ENCODE peak calls at places on chromosome 17, in ten cellular contexts. R is heart right ventricle, B is MCF 10A, Z is RWPE1, E is brain microvascular endothelial cell, Q is cardiac muscle cell, S is AG04450, I is colonic mucosa, V is choroid plexus epithelial cell, N is lower leg skin. G is an unnamed sample.

GRCh38 chr17:2683912-2684311 is 27.7 kb downstream of the CLUH start:
- DNase-seq in I (peak), Q (no peak), S (peak), V (peak), R (no peak), E (no peak), Z (no peak), N (no peak), B (no peak), G (no peak)

GRCh38 chr17:67381925-67382257 is 4.8 kb downstream of the PITPNC1 start:
- DNase-seq in Z (no peak), R (no peak), V (no peak), Q (no peak), S (no peak), N (no peak), E (no peak), B (no peak), I (no peak), G (no peak)

GRCh38 chr17:19388791-19389190 is 1.8 kb upstream of the MFAP4 start:
- DNase-seq in S (no peak), E (no peak), I (no peak), R (no peak), Z (no peak), V (no peak), B (no peak), N (no peak), Q (no peak), G (no peak)

GRCh38 chr17:67335245-67335835 is 31.0 kb downstream of the PSMD12 start:
- DNase-seq in Z (no peak), S (no peak), V (no peak), R (no peak), E (no peak), I (no peak), Q (no peak), B (no peak), N (no peak), G (no peak)

GRCh38 chr17:19502517-19502916 is 31.1 kb upstream of the SLC47A1 start:
- DNase-seq in V (no peak), Z (no peak), E (no peak), N (no peak), I (no peak), R (no peak), S (no peak), B (no peak), Q (no peak), G (no peak)

GRCh38 chr17:8151641-8152111 is 528 bp downstream of the PER1 start:
- DNase-seq in Z (no peak), E (no peak), B (no peak), R (peak), I (peak), V (peak), Q (peak), S (no peak), N (peak), G (no peak)

GRCh38 chr17:73984981-73985380 is 218.5 kb upstream of the RPL38 start:
- DNase-seq in Q (no peak), V (no peak), I (no peak), E (no peak), Z (no peak), S (no peak), B (no peak), N (no peak), R (no peak), G (no peak)

GRCh38 chr17:76051571-76051970 is 20.7 kb downstream of the SRP68 start:
- DNase-seq in E (no peak), Q (no peak), B (no peak), S (no peak), R (no peak), N (no peak), V (no peak), Z (no peak), I (peak), G (no peak)

GRCh38 chr17:58224315-58224714 is 5.3 kb upstream of the MKS1 start:
- DNase-seq in Z (peak), N (no peak), E (peak), V (peak), B (peak), R (no peak), I (no peak), S (no peak), Q (no peak), G (peak)

GRCh38 chr17:7407483-7408231 is at the start of gene NLGN2:
- DNase-seq in S (no peak), I (no peak), N (no peak), B (no peak), V (no peak), Z (no peak), Q (no peak), E (no peak), R (no peak), G (no peak)

GRCh38 chr17:7854851-7855642 is at the start of gene TMEM88:
- DNase-seq in N (peak), R (peak), E (no peak), I (peak), V (peak), B (no peak), Q (peak), Z (no peak), S (no peak), G (no peak)

GRCh38 chr17:29115906-29116651 is 64.1 kb downstream of the MYO18A start:
- DNase-seq in S (no peak), Z (peak), E (no peak), R (no peak), N (no peak), V (peak), B (peak), I (no peak), Q (peak), G (no peak)

GRCh38 chr17:7215652-7216139 is 3.9 kb downstream of the DLG4 start:
- DNase-seq in V (no peak), B (no peak), N (no peak), Q (no peak), Z (no peak), I (no peak), R (no peak), S (no peak), E (no peak), G (no peak)

GRCh38 chr17:76261421-76262215 is 3.5 kb upstream of the UBALD2 start:
- DNase-seq in V (no peak), Z (no peak), I (no peak), Q (no peak), B (no peak), E (peak), R (no peak), N (no peak), S (no peak), G (no peak)

GRCh38 chr17:82157046-82158035 is 55.3 kb downstream of the CCDC57 start:
- DNase-seq in S (no peak), Q (no peak), B (no peak), Z (no peak), V (no peak), N (no peak), R (no peak), E (no peak), I (no peak), G (no peak)

GRCh38 chr17:70169707-70170597 is 620 bp downstream of the KCNJ2 start:
- DNase-seq in S (no peak), I (no peak), N (no peak), Q (peak), V (peak), R (no peak), B (peak), Z (no peak), E (no peak), G (no peak)

GRCh38 chr17:47275245-47275984 is 21.8 kb downstream of the ITGB3 start:
- DNase-seq in S (peak), Z (peak), R (peak), N (peak), B (peak), I (peak), V (peak), Q (peak), E (peak), G (peak)

GRCh38 chr17:71917715-71918114 is 203.1 kb upstream of the SOX9 start:
- DNase-seq in S (no peak), Z (no peak), R (no peak), I (no peak), V (no peak), B (no peak), Q (no peak), N (no peak), E (no peak), G (no peak)

GRCh38 chr17:63824362-63824761 is 2.9 kb upstream of the PSMC5 start:
- DNase-seq in B (no peak), R (no peak), Z (no peak), I (no peak), Q (no peak), E (no peak), S (no peak), N (no peak), V (no peak), G (no peak)

DNA sequence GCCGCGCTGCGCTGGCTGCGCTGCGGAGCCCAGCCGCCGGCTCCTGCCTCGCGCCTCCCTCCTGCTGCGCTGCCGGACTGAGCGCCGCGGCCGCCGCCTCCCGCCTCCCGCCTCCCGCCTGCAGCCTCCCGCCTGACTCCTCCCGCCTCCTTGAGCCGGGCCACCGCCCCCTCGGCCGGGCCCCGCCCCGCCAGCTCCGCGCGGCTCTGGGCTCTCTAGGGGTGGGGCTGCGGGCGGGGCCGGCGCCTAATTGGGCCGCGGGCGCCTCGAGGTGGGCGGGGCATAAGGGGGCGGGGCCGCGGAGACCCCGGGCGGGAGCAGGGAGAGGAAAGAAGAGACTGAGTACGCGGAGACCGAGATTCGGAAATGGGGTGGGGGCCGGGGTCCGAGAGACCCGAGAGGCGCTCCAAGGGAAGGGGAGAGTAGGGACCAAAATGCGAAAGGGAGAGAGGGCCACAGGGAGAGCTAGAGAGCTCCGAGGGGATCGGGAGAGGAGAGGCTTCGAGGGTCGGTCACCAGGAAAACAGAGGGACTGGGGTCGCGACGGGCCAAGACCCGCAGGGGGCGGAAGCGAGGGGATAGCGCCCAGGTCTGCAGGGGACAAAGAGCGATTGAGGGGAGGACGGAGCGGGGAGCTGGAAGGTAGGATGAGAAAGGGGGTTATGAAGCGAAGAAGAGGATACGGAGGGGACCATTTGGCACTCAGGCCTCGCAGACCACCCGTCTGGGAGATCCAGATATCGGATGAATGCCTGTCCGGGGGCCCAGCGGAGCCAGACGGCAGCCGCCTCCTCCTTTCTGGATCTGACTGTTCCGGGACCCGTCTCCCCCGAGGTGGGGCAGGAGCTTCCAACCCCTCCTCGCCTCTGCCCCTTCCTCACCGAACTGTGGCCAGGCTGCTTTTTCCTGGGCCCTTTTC is at the start of gene C1QL1:
- DNase-seq in V (peak), Q (peak), B (peak), S (peak), Z (peak), I (peak), R (peak), E (peak), N (peak), G (no peak)
- TF ChIP-seq CTCF in V (peak), Q (peak), B (no peak), S (peak), Z (no peak), I (no peak), R (peak), E (peak), N (no peak), G (no peak)

DNA sequence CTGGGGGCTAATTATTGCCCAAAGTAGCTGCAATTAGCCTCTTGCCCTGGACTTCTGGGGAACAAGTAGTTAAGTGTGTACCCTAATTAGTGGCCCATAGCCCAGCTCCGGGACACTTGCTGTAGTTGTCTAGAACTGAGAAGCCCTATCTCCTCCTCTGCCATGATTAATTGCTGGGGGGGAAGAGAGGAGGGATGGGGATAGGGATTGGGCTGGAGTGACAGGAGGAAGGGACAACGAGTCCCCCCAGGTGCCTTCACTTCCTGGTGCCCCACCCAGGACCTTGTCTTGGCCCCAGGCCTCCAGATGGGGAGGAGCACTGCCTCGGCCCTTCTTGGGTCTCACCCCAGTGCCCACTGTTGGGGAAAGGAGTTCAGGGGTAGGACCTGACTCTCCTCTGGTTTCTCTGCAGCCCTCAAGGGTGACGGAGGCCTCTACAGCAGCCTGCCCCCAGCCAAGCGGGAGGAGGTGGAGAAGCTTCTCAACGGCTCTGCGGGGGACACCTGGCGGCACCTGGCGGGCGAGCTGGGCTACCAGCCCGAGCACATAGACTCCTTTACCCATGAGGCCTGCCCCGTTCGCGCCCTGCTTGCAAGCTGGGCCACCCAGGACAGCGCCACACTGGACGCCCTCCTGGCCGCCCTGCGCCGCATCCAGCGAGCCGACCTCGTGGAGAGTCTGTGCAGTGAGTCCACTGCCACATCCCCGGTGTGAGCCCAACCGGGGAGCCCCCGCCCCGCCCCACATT is 17.4 kb downstream of the NGFR start:
- DNase-seq in N (no peak), S (no peak), E (no peak), Q (no peak), V (no peak), Z (no peak), B (no peak), R (no peak), I (no peak), G (no peak)
- TF ChIP-seq CTCF in N (no peak), S (no peak), E (no peak), Q (no peak), V (no peak), Z (no peak), B (no peak), R (no peak), I (no peak), G (no peak)

GRCh38 chr17:13306310-13306962 is 288.6 kb upstream of the ELAC2 start:
- DNase-seq in N (no peak), Q (peak), R (no peak), V (peak), Z (peak), B (peak), S (peak), I (no peak), E (peak), G (peak)
- TF ChIP-seq CTCF in N (no peak), Q (peak), R (peak), V (peak), Z (no peak), B (peak), S (peak), I (no peak), E (peak), G (peak)

GRCh38 chr17:79777166-79777843 is 643 bp upstream of the CBX2 start:
- DNase-seq in Q (peak), V (peak), B (peak), N (peak), Z (peak), R (peak), E (peak), I (peak), S (no peak), G (no peak)
- TF ChIP-seq CTCF in Q (peak), V (peak), B (peak), N (no peak), Z (peak), R (peak), E (peak), I (no peak), S (peak), G (peak)

GRCh38 chr17:15917439-15918027 is 27.4 kb upstream of the ADORA2B start:
- DNase-seq in V (no peak), N (no peak), E (no peak), Q (no peak), R (peak), S (no peak), I (no peak), Z (no peak), B (no peak), G (no peak)

GRCh38 chr17:15918661-15919259 is 26.2 kb upstream of the ADORA2B start:
- DNase-seq in Q (no peak), R (peak), N (no peak), E (no peak), I (no peak), S (no peak), V (no peak), B (peak), Z (no peak), G (no peak)

GRCh38 chr17:15917021-15917438 is 27.9 kb upstream of the ADORA2B start:
- DNase-seq in B (no peak), Z (no peak), I (no peak), V (no peak), N (no peak), E (no peak), S (no peak), R (no peak), Q (no peak), G (no peak)

GRCh38 chr17:15919466-15919865 is 25.5 kb upstream of the ADORA2B start:
- DNase-seq in I (no peak), S (no peak), R (no peak), E (no peak), V (no peak), B (peak), Z (no peak), N (no peak), Q (no peak), G (no peak)

GRCh38 chr17:15918261-15918660 is 26.7 kb upstream of the ADORA2B start:
- DNase-seq in I (no peak), V (no peak), S (no peak), N (no peak), Q (no peak), R (no peak), B (no peak), E (no peak), Z (no peak), G (no peak)
- TF ChIP-seq CTCF in I (no peak), V (no peak), S (no peak), N (no peak), Q (no peak), R (no peak), B (no peak), E (no peak), Z (no peak), G (no peak)

G was measured in HFF-Myc.